ENCODE peak calls at places on chromosome 14, in seven cellular contexts. One of them, this sample, is unnamed.

GRCh38 chr14:77037886-77038511 is 9.5 kb upstream of the IRF2BPL start:
- DNase-seq in NCI-H69: peak
- DNase-seq in cardiac muscle cell: peak
- DNase-seq in stimulated activated CD4-positive, alpha-beta T cell treated with anti-CD3 and anti-CD28 coated beads, Interleukin-1b, Interleukin-23, amount 100 ng/mL, for 24 hours: no peak
- DNase-seq in activated B cell treated with CpG ODN at 0.5 μM for 24 hours: no peak
- DNase-seq in HS-27A: no peak
- DNase-seq in RCC 7860: no peak
- DNase-seq in this sample: no peak

GRCh38 chr14:91968280-91968679 is 20.8 kb upstream of the FBLN5 start:
- DNase-seq in cardiac muscle cell: no peak
- DNase-seq in NCI-H69: no peak
- DNase-seq in HS-27A: no peak
- DNase-seq in activated B cell treated with CpG ODN at 0.5 μM for 24 hours: no peak
- DNase-seq in stimulated activated CD4-positive, alpha-beta T cell treated with anti-CD3 and anti-CD28 coated beads, Interleukin-1b, Interleukin-23, amount 100 ng/mL, for 24 hours: no peak
- DNase-seq in RCC 7860: no peak
- DNase-seq in this sample: no peak

GRCh38 chr14:51776102-51776894 is 84.1 kb upstream of the GNG2 start:
- DNase-seq in stimulated activated CD4-positive, alpha-beta T cell treated with anti-CD3 and anti-CD28 coated beads, Interleukin-1b, Interleukin-23, amount 100 ng/mL, for 24 hours: no peak
- DNase-seq in HS-27A: no peak
- DNase-seq in NCI-H69: peak
- DNase-seq in RCC 7860: peak
- DNase-seq in activated B cell treated with CpG ODN at 0.5 μM for 24 hours: no peak
- DNase-seq in cardiac muscle cell: peak
- DNase-seq in this sample: peak

GRCh38 chr14:70780396-70781075 is 28.8 kb downstream of the MAP3K9 start:
- DNase-seq in HS-27A: no peak
- DNase-seq in activated B cell treated with CpG ODN at 0.5 μM for 24 hours: peak
- DNase-seq in NCI-H69: no peak
- DNase-seq in RCC 7860: no peak
- DNase-seq in stimulated activated CD4-positive, alpha-beta T cell treated with anti-CD3 and anti-CD28 coated beads, Interleukin-1b, Interleukin-23, amount 100 ng/mL, for 24 hours: no peak
- DNase-seq in cardiac muscle cell: no peak
- DNase-seq in this sample: no peak

GRCh38 chr14:36773136-36773540 is 111.5 kb downstream of the PAX9 start:
- DNase-seq in activated B cell treated with CpG ODN at 0.5 μM for 24 hours: no peak
- DNase-seq in RCC 7860: peak
- DNase-seq in NCI-H69: peak
- DNase-seq in cardiac muscle cell: no peak
- DNase-seq in HS-27A: peak
- DNase-seq in stimulated activated CD4-positive, alpha-beta T cell treated with anti-CD3 and anti-CD28 coated beads, Interleukin-1b, Interleukin-23, amount 100 ng/mL, for 24 hours: no peak
- DNase-seq in this sample: no peak

GRCh38 chr14:39232554-39233415 is 930 bp upstream of the MIA2 start:
- DNase-seq in NCI-H69: no peak
- DNase-seq in cardiac muscle cell: peak
- DNase-seq in stimulated activated CD4-positive, alpha-beta T cell treated with anti-CD3 and anti-CD28 coated beads, Interleukin-1b, Interleukin-23, amount 100 ng/mL, for 24 hours: no peak
- DNase-seq in activated B cell treated with CpG ODN at 0.5 μM for 24 hours: no peak
- DNase-seq in RCC 7860: no peak
- DNase-seq in HS-27A: no peak
- DNase-seq in this sample: no peak

GRCh38 chr14:24246765-24247212 is 4.4 kb upstream of the TINF2 start:
- DNase-seq in HS-27A: no peak
- DNase-seq in stimulated activated CD4-positive, alpha-beta T cell treated with anti-CD3 and anti-CD28 coated beads, Interleukin-1b, Interleukin-23, amount 100 ng/mL, for 24 hours: no peak
- DNase-seq in cardiac muscle cell: no peak
- DNase-seq in NCI-H69: no peak
- DNase-seq in RCC 7860: no peak
- DNase-seq in activated B cell treated with CpG ODN at 0.5 μM for 24 hours: peak
- DNase-seq in this sample: no peak

GRCh38 chr14:92397140-92397815 is 74.3 kb downstream of the SLC24A4 start:
- DNase-seq in HS-27A: peak
- DNase-seq in activated B cell treated with CpG ODN at 0.5 μM for 24 hours: no peak
- DNase-seq in cardiac muscle cell: peak
- DNase-seq in RCC 7860: peak
- DNase-seq in stimulated activated CD4-positive, alpha-beta T cell treated with anti-CD3 and anti-CD28 coated beads, Interleukin-1b, Interleukin-23, amount 100 ng/mL, for 24 hours: no peak
- DNase-seq in NCI-H69: peak
- DNase-seq in this sample: no peak

GRCh38 chr14:106662947-106663346 is 1136.6 kb downstream of the TMEM121 start:
- DNase-seq in RCC 7860: no peak
- DNase-seq in activated B cell treated with CpG ODN at 0.5 μM for 24 hours: no peak
- DNase-seq in HS-27A: no peak
- DNase-seq in stimulated activated CD4-positive, alpha-beta T cell treated with anti-CD3 and anti-CD28 coated beads, Interleukin-1b, Interleukin-23, amount 100 ng/mL, for 24 hours: no peak
- DNase-seq in cardiac muscle cell: no peak
- DNase-seq in NCI-H69: no peak
- DNase-seq in this sample: no peak

GRCh38 chr14:71198681-71199080 is 291.4 kb downstream of the PCNX1 start:
- DNase-seq in HS-27A: no peak
- DNase-seq in stimulated activated CD4-positive, alpha-beta T cell treated with anti-CD3 and anti-CD28 coated beads, Interleukin-1b, Interleukin-23, amount 100 ng/mL, for 24 hours: no peak
- DNase-seq in RCC 7860: no peak
- DNase-seq in NCI-H69: no peak
- DNase-seq in activated B cell treated with CpG ODN at 0.5 μM for 24 hours: no peak
- DNase-seq in cardiac muscle cell: no peak
- DNase-seq in this sample: no peak

GRCh38 chr14:53151867-53152626 is 1.1 kb downstream of the DDHD1 start:
- DNase-seq in HS-27A: peak
- DNase-seq in activated B cell treated with CpG ODN at 0.5 μM for 24 hours: peak
- DNase-seq in NCI-H69: peak
- DNase-seq in RCC 7860: peak
- DNase-seq in cardiac muscle cell: peak
- DNase-seq in stimulated activated CD4-positive, alpha-beta T cell treated with anti-CD3 and anti-CD28 coated beads, Interleukin-1b, Interleukin-23, amount 100 ng/mL, for 24 hours: peak
- DNase-seq in this sample: peak

GRCh38 chr14:99668307-99668997 is 15.6 kb upstream of the CYP46A1 start:
- DNase-seq in NCI-H69: no peak
- DNase-seq in HS-27A: no peak
- DNase-seq in RCC 7860: no peak
- DNase-seq in cardiac muscle cell: no peak
- DNase-seq in activated B cell treated with CpG ODN at 0.5 μM for 24 hours: no peak
- DNase-seq in stimulated activated CD4-positive, alpha-beta T cell treated with anti-CD3 and anti-CD28 coated beads, Interleukin-1b, Interleukin-23, amount 100 ng/mL, for 24 hours: no peak
- DNase-seq in this sample: no peak

GRCh38 chr14:21915814-21916213 is 242.2 kb upstream of the OR4E1 start:
- DNase-seq in HS-27A: no peak
- DNase-seq in activated B cell treated with CpG ODN at 0.5 μM for 24 hours: no peak
- DNase-seq in cardiac muscle cell: peak
- DNase-seq in NCI-H69: no peak
- DNase-seq in RCC 7860: no peak
- DNase-seq in stimulated activated CD4-positive, alpha-beta T cell treated with anti-CD3 and anti-CD28 coated beads, Interleukin-1b, Interleukin-23, amount 100 ng/mL, for 24 hours: no peak
- DNase-seq in this sample: no peak

GRCh38 chr14:64946310-64947045 is 3.9 kb upstream of the GPX2 start:
- DNase-seq in RCC 7860: no peak
- DNase-seq in cardiac muscle cell: no peak
- DNase-seq in HS-27A: no peak
- DNase-seq in NCI-H69: peak
- DNase-seq in activated B cell treated with CpG ODN at 0.5 μM for 24 hours: no peak
- DNase-seq in stimulated activated CD4-positive, alpha-beta T cell treated with anti-CD3 and anti-CD28 coated beads, Interleukin-1b, Interleukin-23, amount 100 ng/mL, for 24 hours: no peak
- DNase-seq in this sample: no peak

GRCh38 chr14:73272393-73272792 is 35.1 kb downstream of the PAPLN start:
- DNase-seq in activated B cell treated with CpG ODN at 0.5 μM for 24 hours: no peak
- DNase-seq in stimulated activated CD4-positive, alpha-beta T cell treated with anti-CD3 and anti-CD28 coated beads, Interleukin-1b, Interleukin-23, amount 100 ng/mL, for 24 hours: no peak
- DNase-seq in NCI-H69: no peak
- DNase-seq in RCC 7860: no peak
- DNase-seq in cardiac muscle cell: no peak
- DNase-seq in HS-27A: no peak
- DNase-seq in this sample: no peak

GRCh38 chr14:24379907-24380746 is 12.1 kb downstream of the NFATC4 start:
- DNase-seq in cardiac muscle cell: no peak
- DNase-seq in activated B cell treated with CpG ODN at 0.5 μM for 24 hours: no peak
- DNase-seq in stimulated activated CD4-positive, alpha-beta T cell treated with anti-CD3 and anti-CD28 coated beads, Interleukin-1b, Interleukin-23, amount 100 ng/mL, for 24 hours: no peak
- DNase-seq in RCC 7860: no peak
- DNase-seq in NCI-H69: no peak
- DNase-seq in HS-27A: no peak
- DNase-seq in this sample: no peak

GRCh38 chr14:106024983-106025604 is 498.7 kb downstream of the TMEM121 start:
- DNase-seq in activated B cell treated with CpG ODN at 0.5 μM for 24 hours: no peak
- DNase-seq in stimulated activated CD4-positive, alpha-beta T cell treated with anti-CD3 and anti-CD28 coated beads, Interleukin-1b, Interleukin-23, amount 100 ng/mL, for 24 hours: no peak
- DNase-seq in RCC 7860: no peak
- DNase-seq in NCI-H69: no peak
- DNase-seq in HS-27A: no peak
- DNase-seq in cardiac muscle cell: no peak
- DNase-seq in this sample: no peak

GRCh38 chr14:95531473-95531872 is 3.4 kb upstream of the GLRX5 start:
- DNase-seq in HS-27A: no peak
- DNase-seq in NCI-H69: no peak
- DNase-seq in activated B cell treated with CpG ODN at 0.5 μM for 24 hours: no peak
- DNase-seq in stimulated activated CD4-positive, alpha-beta T cell treated with anti-CD3 and anti-CD28 coated beads, Interleukin-1b, Interleukin-23, amount 100 ng/mL, for 24 hours: no peak
- DNase-seq in cardiac muscle cell: peak
- DNase-seq in RCC 7860: no peak
- DNase-seq in this sample: no peak

GRCh38 chr14:64337901-64338615 is 43.9 kb upstream of the ESR2 start:
- DNase-seq in HS-27A: peak
- DNase-seq in NCI-H69: peak
- DNase-seq in cardiac muscle cell: peak
- DNase-seq in activated B cell treated with CpG ODN at 0.5 μM for 24 hours: peak
- DNase-seq in stimulated activated CD4-positive, alpha-beta T cell treated with anti-CD3 and anti-CD28 coated beads, Interleukin-1b, Interleukin-23, amount 100 ng/mL, for 24 hours: peak
- DNase-seq in RCC 7860: peak
- DNase-seq in this sample: peak